ENCODE peak calls at places on chromosomes 16 and 17, in seven cellular contexts. G, F, Y, T, J, M and L are unnamed samples.

GRCh38 chr17:35315283-35315682 is 58.1 kb downstream of the SLFN11 start:
- DNase-seq in G (no peak), F (no peak), Y (peak), T (no peak), J (peak), M (no peak), L (no peak)

GRCh38 chr17:48735057-48735341 is 6.4 kb upstream of the HOXB13 start:
- DNase-seq in G (no peak), F (no peak), Y (no peak), T (no peak), J (no peak), M (no peak), L (no peak)

GRCh38 chr17:19305261-19305660 is 57.3 kb downstream of the B9D1 start:
- DNase-seq in G (no peak), F (no peak), Y (no peak), T (no peak), J (no peak), M (no peak), L (no peak)

GRCh38 chr16:26830716-26831115 is 236.0 kb upstream of the C16orf82 start:
- DNase-seq in G (no peak), F (no peak), Y (peak), T (no peak), J (no peak), M (no peak), L (no peak)

GRCh38 chr17:82175166-82175565 is 37.5 kb downstream of the CCDC57 start:
- DNase-seq in G (no peak), F (no peak), Y (no peak), T (no peak), J (no peak), M (no peak), L (no peak)

GRCh38 chr17:77926144-77926543 is 32.4 kb upstream of the TNRC6C start:
- DNase-seq in G (no peak), F (no peak), Y (no peak), T (no peak), J (no peak), M (no peak), L (no peak)

GRCh38 chr17:7133424-7133823 is 18.8 kb upstream of the ASGR2 start:
- DNase-seq in G (no peak), F (no peak), Y (peak), T (no peak), J (no peak), M (peak), L (no peak)

GRCh38 chr17:59435238-59435637 is 103.8 kb downstream of the YPEL2 start:
- DNase-seq in G (no peak), F (no peak), Y (no peak), T (no peak), J (no peak), M (no peak), L (no peak)

GRCh38 chr16:85673529-85674417 is 15.0 kb downstream of the GINS2 start:
- DNase-seq in G (peak), F (peak), Y (peak), T (no peak), J (no peak), M (no peak), L (no peak)

GRCh38 chr17:46167267-46167666 is 26.0 kb downstream of the KANSL1 start:
- DNase-seq in G (no peak), F (no peak), Y (no peak), T (no peak), J (no peak), M (no peak), L (no peak)

GRCh38 chr16:14658063-14658462 is 25.3 kb downstream of the BFAR start:
- DNase-seq in G (no peak), F (no peak), Y (peak), T (no peak), J (no peak), M (no peak), L (no peak)

GRCh38 chr16:46629331-46629843 is 8.2 kb upstream of the SHCBP1 start:
- DNase-seq in G (no peak), F (no peak), Y (peak), T (peak), J (no peak), M (no peak), L (no peak)

GRCh38 chr17:39083270-39083669 is 68.2 kb downstream of the PLXDC1 start:
- DNase-seq in G (no peak), F (no peak), Y (no peak), T (no peak), J (no peak), M (no peak), L (no peak)

GRCh38 chr16:56317998-56318912 is 107.1 kb downstream of the AMFR start:
- DNase-seq in G (peak), F (peak), Y (peak), T (peak), J (peak), M (peak), L (no peak)

GRCh38 chr16:77408607-77409006 is 26.2 kb downstream of the ADAMTS18 start:
- DNase-seq in G (no peak), F (no peak), Y (no peak), T (no peak), J (no peak), M (no peak), L (no peak)